ENCODE peak calls at places on chromosome 16, in six cellular contexts. One of them, this sample, is unnamed.

GRCh38 chr16:3488801-3489200 is 6.5 kb downstream of the C16orf90 start:
- DNase-seq in endothelial cell: no peak
- DNase-seq in IMR-90: no peak
- DNase-seq in RWPE1: no peak
- DNase-seq in ascending aorta: no peak
- DNase-seq in activated CD8-positive, alpha-beta T cell treated with anti-CD3 and anti-CD28 coated beads for 36 hours: no peak
- DNase-seq in this sample: no peak

GRCh38 chr16:59432934-59433333 is 698.8 kb upstream of the GOT2 start:
- DNase-seq in RWPE1: no peak
- DNase-seq in IMR-90: no peak
- DNase-seq in endothelial cell: no peak
- DNase-seq in ascending aorta: no peak
- DNase-seq in activated CD8-positive, alpha-beta T cell treated with anti-CD3 and anti-CD28 coated beads for 36 hours: no peak
- DNase-seq in this sample: no peak

GRCh38 chr16:87344165-87344930 is 27.2 kb upstream of the C16orf95 start:
- DNase-seq in activated CD8-positive, alpha-beta T cell treated with anti-CD3 and anti-CD28 coated beads for 36 hours: no peak
- DNase-seq in endothelial cell: no peak
- DNase-seq in ascending aorta: no peak
- DNase-seq in RWPE1: no peak
- DNase-seq in IMR-90: no peak
- DNase-seq in this sample: no peak

GRCh38 chr16:85473909-85474640 is 139.0 kb upstream of the GSE1 start:
- DNase-seq in activated CD8-positive, alpha-beta T cell treated with anti-CD3 and anti-CD28 coated beads for 36 hours: no peak
- DNase-seq in ascending aorta: no peak
- DNase-seq in IMR-90: no peak
- DNase-seq in endothelial cell: no peak
- DNase-seq in RWPE1: no peak
- DNase-seq in this sample: no peak

GRCh38 chr16:76787394-76787793 is 403.6 kb upstream of the MON1B start:
- DNase-seq in activated CD8-positive, alpha-beta T cell treated with anti-CD3 and anti-CD28 coated beads for 36 hours: no peak
- DNase-seq in ascending aorta: no peak
- DNase-seq in RWPE1: peak
- DNase-seq in endothelial cell: no peak
- DNase-seq in IMR-90: no peak
- DNase-seq in this sample: no peak

GRCh38 chr16:59878479-59878878 is 1144.4 kb upstream of the GOT2 start:
- DNase-seq in endothelial cell: no peak
- DNase-seq in ascending aorta: no peak
- DNase-seq in RWPE1: peak
- DNase-seq in IMR-90: peak
- DNase-seq in activated CD8-positive, alpha-beta T cell treated with anti-CD3 and anti-CD28 coated beads for 36 hours: no peak
- DNase-seq in this sample: no peak

GRCh38 chr16:5642470-5642869 is 544.9 kb upstream of the EEF2KMT start:
- DNase-seq in IMR-90: no peak
- DNase-seq in RWPE1: no peak
- DNase-seq in ascending aorta: no peak
- DNase-seq in activated CD8-positive, alpha-beta T cell treated with anti-CD3 and anti-CD28 coated beads for 36 hours: no peak
- DNase-seq in endothelial cell: no peak
- DNase-seq in this sample: no peak

GRCh38 chr16:14146445-14146844 is 75.3 kb downstream of the MRTFB start:
- DNase-seq in IMR-90: no peak
- DNase-seq in ascending aorta: no peak
- DNase-seq in activated CD8-positive, alpha-beta T cell treated with anti-CD3 and anti-CD28 coated beads for 36 hours: no peak
- DNase-seq in RWPE1: no peak
- DNase-seq in endothelial cell: no peak
- DNase-seq in this sample: no peak

GRCh38 chr16:66525396-66526180 is 24.3 kb downstream of the TK2 start:
- DNase-seq in activated CD8-positive, alpha-beta T cell treated with anti-CD3 and anti-CD28 coated beads for 36 hours: no peak
- DNase-seq in ascending aorta: no peak
- DNase-seq in endothelial cell: no peak
- DNase-seq in IMR-90: no peak
- DNase-seq in RWPE1: no peak
- DNase-seq in this sample: no peak

GRCh38 chr16:50982808-50983207 is 168.3 kb downstream of the SALL1 start:
- DNase-seq in endothelial cell: no peak
- DNase-seq in IMR-90: no peak
- DNase-seq in RWPE1: no peak
- DNase-seq in activated CD8-positive, alpha-beta T cell treated with anti-CD3 and anti-CD28 coated beads for 36 hours: no peak
- DNase-seq in ascending aorta: no peak
- DNase-seq in this sample: no peak

GRCh38 chr16:49463529-49463928 is 89.9 kb downstream of the C16orf78 start:
- DNase-seq in ascending aorta: peak
- DNase-seq in RWPE1: no peak
- DNase-seq in activated CD8-positive, alpha-beta T cell treated with anti-CD3 and anti-CD28 coated beads for 36 hours: peak
- DNase-seq in IMR-90: no peak
- DNase-seq in endothelial cell: no peak
- DNase-seq in this sample: no peak

GRCh38 chr16:53803451-53803850 is 99.5 kb downstream of the FTO start:
- DNase-seq in ascending aorta: no peak
- DNase-seq in IMR-90: no peak
- DNase-seq in activated CD8-positive, alpha-beta T cell treated with anti-CD3 and anti-CD28 coated beads for 36 hours: no peak
- DNase-seq in endothelial cell: no peak
- DNase-seq in RWPE1: no peak
- DNase-seq in this sample: no peak

GRCh38 chr16:24253192-24253591 is 2.9 kb upstream of the CACNG3 start:
- DNase-seq in IMR-90: peak
- DNase-seq in activated CD8-positive, alpha-beta T cell treated with anti-CD3 and anti-CD28 coated beads for 36 hours: peak
- DNase-seq in ascending aorta: no peak
- DNase-seq in RWPE1: peak
- DNase-seq in endothelial cell: peak
- DNase-seq in this sample: no peak

GRCh38 chr16:62478903-62479458 is 442.7 kb upstream of the CDH8 start:
- DNase-seq in ascending aorta: no peak
- DNase-seq in activated CD8-positive, alpha-beta T cell treated with anti-CD3 and anti-CD28 coated beads for 36 hours: no peak
- DNase-seq in RWPE1: no peak
- DNase-seq in IMR-90: no peak
- DNase-seq in endothelial cell: no peak
- DNase-seq in this sample: no peak

GRCh38 chr16:69089091-69089912 is 16.2 kb upstream of the HAS3 start:
- DNase-seq in endothelial cell: no peak
- DNase-seq in IMR-90: peak
- DNase-seq in RWPE1: no peak
- DNase-seq in activated CD8-positive, alpha-beta T cell treated with anti-CD3 and anti-CD28 coated beads for 36 hours: peak
- DNase-seq in ascending aorta: no peak
- DNase-seq in this sample: no peak

GRCh38 chr16:83574388-83574787 is 233.4 kb upstream of the HSBP1 start:
- DNase-seq in endothelial cell: no peak
- DNase-seq in RWPE1: peak
- DNase-seq in IMR-90: peak
- DNase-seq in activated CD8-positive, alpha-beta T cell treated with anti-CD3 and anti-CD28 coated beads for 36 hours: no peak
- DNase-seq in ascending aorta: no peak
- DNase-seq in this sample: no peak

GRCh38 chr16:1346422-1347285 is 5.0 kb downstream of the TSR3 start:
- DNase-seq in ascending aorta: no peak
- DNase-seq in IMR-90: no peak
- DNase-seq in endothelial cell: no peak
- DNase-seq in RWPE1: no peak
- DNase-seq in activated CD8-positive, alpha-beta T cell treated with anti-CD3 and anti-CD28 coated beads for 36 hours: no peak
- DNase-seq in this sample: no peak
- TF ChIP-seq CTCF in ascending aorta: no peak
- TF ChIP-seq CTCF in IMR-90: peak
- TF ChIP-seq CTCF in endothelial cell: no peak
- TF ChIP-seq CTCF in RWPE1: peak
- TF ChIP-seq CTCF in activated CD8-positive, alpha-beta T cell treated with anti-CD3 and anti-CD28 coated beads for 36 hours: no peak
- TF ChIP-seq CTCF in this sample: no peak

GRCh38 chr16:81996664-81997529 is 14.4 kb downstream of the SDR42E1 start:
- DNase-seq in ascending aorta: no peak
- DNase-seq in endothelial cell: no peak
- DNase-seq in RWPE1: peak
- DNase-seq in IMR-90: peak
- DNase-seq in activated CD8-positive, alpha-beta T cell treated with anti-CD3 and anti-CD28 coated beads for 36 hours: no peak
- DNase-seq in this sample: no peak

GRCh38 chr16:81997738-81998137 is 13.5 kb downstream of the SDR42E1 start:
- DNase-seq in ascending aorta: no peak
- DNase-seq in IMR-90: peak
- DNase-seq in endothelial cell: no peak
- DNase-seq in RWPE1: peak
- DNase-seq in activated CD8-positive, alpha-beta T cell treated with anti-CD3 and anti-CD28 coated beads for 36 hours: no peak
- DNase-seq in this sample: no peak

GRCh38 chr16:81995651-81996050 is 15.6 kb downstream of the SDR42E1 start:
- DNase-seq in activated CD8-positive, alpha-beta T cell treated with anti-CD3 and anti-CD28 coated beads for 36 hours: no peak
- DNase-seq in endothelial cell: no peak
- DNase-seq in IMR-90: peak
- DNase-seq in RWPE1: no peak
- DNase-seq in ascending aorta: no peak
- DNase-seq in this sample: no peak

DNA sequence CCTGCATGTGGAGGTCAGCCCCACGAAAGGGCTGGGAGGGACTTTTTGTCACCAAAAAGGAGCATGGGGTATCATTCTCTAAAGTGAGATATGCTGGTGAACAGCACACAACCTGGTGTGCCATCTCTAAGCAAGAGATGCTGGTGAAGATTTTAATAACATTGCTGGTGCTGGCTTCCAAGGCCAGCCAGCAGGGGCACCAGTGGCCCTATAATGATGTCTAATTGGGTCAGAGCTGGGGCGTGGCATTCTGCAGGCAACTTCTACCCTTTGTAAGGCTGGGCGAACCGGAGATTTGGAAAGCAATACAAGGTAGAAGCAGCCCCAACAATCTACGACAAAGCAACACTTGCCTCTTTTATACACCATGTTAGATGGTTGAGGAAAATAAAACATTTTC is 16.8 kb downstream of the SDR42E1 start:
- DNase-seq in IMR-90: no peak
- DNase-seq in RWPE1: no peak
- DNase-seq in activated CD8-positive, alpha-beta T cell treated with anti-CD3 and anti-CD28 coated beads for 36 hours: peak
- DNase-seq in ascending aorta: no peak
- DNase-seq in endothelial cell: no peak
- DNase-seq in this sample: no peak
- TF ChIP-seq CTCF in IMR-90: no peak
- TF ChIP-seq CTCF in RWPE1: no peak
- TF ChIP-seq CTCF in activated CD8-positive, alpha-beta T cell treated with anti-CD3 and anti-CD28 coated beads for 36 hours: peak
- TF ChIP-seq CTCF in ascending aorta: no peak
- TF ChIP-seq CTCF in endothelial cell: peak
- TF ChIP-seq CTCF in this sample: no peak

DNA sequence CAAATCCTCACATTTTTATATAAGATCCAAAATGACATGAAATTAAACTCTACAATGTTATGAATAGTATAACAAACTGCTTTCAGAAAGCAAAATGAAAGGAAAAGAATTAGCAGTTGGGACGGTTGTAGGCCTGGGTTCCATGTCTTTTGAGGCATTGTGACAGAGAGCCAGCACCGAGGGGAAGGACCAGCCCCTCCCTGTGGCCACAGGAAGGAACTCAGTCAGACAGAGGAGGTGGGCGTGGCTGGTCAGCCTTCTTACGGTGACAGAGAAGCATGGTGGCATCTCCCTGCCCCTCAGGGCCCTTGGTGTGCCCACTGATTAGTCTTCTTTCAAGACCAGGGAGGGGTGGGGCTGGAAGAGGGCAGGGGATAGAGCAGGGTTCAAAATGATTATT is 5.7 kb downstream of the ZNF319 start:
- DNase-seq in IMR-90: peak
- DNase-seq in endothelial cell: peak
- DNase-seq in ascending aorta: peak
- DNase-seq in RWPE1: no peak
- DNase-seq in activated CD8-positive, alpha-beta T cell treated with anti-CD3 and anti-CD28 coated beads for 36 hours: peak
- DNase-seq in this sample: no peak
- TF ChIP-seq CTCF in IMR-90: peak
- TF ChIP-seq CTCF in endothelial cell: no peak
- TF ChIP-seq CTCF in ascending aorta: no peak
- TF ChIP-seq CTCF in RWPE1: no peak
- TF ChIP-seq CTCF in activated CD8-positive, alpha-beta T cell treated with anti-CD3 and anti-CD28 coated beads for 36 hours: no peak
- TF ChIP-seq CTCF in this sample: no peak

GRCh38 chr16:78227855-78228254 is 128.4 kb downstream of the WWOX start:
- DNase-seq in ascending aorta: no peak
- DNase-seq in endothelial cell: no peak
- DNase-seq in IMR-90: no peak
- DNase-seq in activated CD8-positive, alpha-beta T cell treated with anti-CD3 and anti-CD28 coated beads for 36 hours: no peak
- DNase-seq in RWPE1: no peak
- DNase-seq in this sample: no peak
- TF ChIP-seq CTCF in ascending aorta: no peak
- TF ChIP-seq CTCF in endothelial cell: no peak
- TF ChIP-seq CTCF in IMR-90: peak
- TF ChIP-seq CTCF in activated CD8-positive, alpha-beta T cell treated with anti-CD3 and anti-CD28 coated beads for 36 hours: no peak
- TF ChIP-seq CTCF in RWPE1: no peak
- TF ChIP-seq CTCF in this sample: no peak

GRCh38 chr16:30447512-30448226 is 2.0 kb upstream of the SEPHS2 start:
- DNase-seq in activated CD8-positive, alpha-beta T cell treated with anti-CD3 and anti-CD28 coated beads for 36 hours: no peak
- DNase-seq in RWPE1: no peak
- DNase-seq in endothelial cell: no peak
- DNase-seq in ascending aorta: no peak
- DNase-seq in IMR-90: no peak
- DNase-seq in this sample: no peak

GRCh38 chr16:30445149-30445407 is 596 bp downstream of the SEPHS2 start:
- DNase-seq in endothelial cell: no peak
- DNase-seq in IMR-90: no peak
- DNase-seq in RWPE1: no peak
- DNase-seq in ascending aorta: no peak
- DNase-seq in activated CD8-positive, alpha-beta T cell treated with anti-CD3 and anti-CD28 coated beads for 36 hours: no peak
- DNase-seq in this sample: no peak

GRCh38 chr16:30444231-30445148 is 1.2 kb downstream of the SEPHS2 start:
- DNase-seq in RWPE1: no peak
- DNase-seq in ascending aorta: no peak
- DNase-seq in endothelial cell: no peak
- DNase-seq in IMR-90: no peak
- DNase-seq in activated CD8-positive, alpha-beta T cell treated with anti-CD3 and anti-CD28 coated beads for 36 hours: no peak
- DNase-seq in this sample: no peak

GRCh38 chr16:30446203-30446595 is 525 bp upstream of the SEPHS2 start:
- DNase-seq in endothelial cell: no peak
- DNase-seq in IMR-90: no peak
- DNase-seq in activated CD8-positive, alpha-beta T cell treated with anti-CD3 and anti-CD28 coated beads for 36 hours: no peak
- DNase-seq in ascending aorta: no peak
- DNase-seq in RWPE1: no peak
- DNase-seq in this sample: no peak

DNA sequence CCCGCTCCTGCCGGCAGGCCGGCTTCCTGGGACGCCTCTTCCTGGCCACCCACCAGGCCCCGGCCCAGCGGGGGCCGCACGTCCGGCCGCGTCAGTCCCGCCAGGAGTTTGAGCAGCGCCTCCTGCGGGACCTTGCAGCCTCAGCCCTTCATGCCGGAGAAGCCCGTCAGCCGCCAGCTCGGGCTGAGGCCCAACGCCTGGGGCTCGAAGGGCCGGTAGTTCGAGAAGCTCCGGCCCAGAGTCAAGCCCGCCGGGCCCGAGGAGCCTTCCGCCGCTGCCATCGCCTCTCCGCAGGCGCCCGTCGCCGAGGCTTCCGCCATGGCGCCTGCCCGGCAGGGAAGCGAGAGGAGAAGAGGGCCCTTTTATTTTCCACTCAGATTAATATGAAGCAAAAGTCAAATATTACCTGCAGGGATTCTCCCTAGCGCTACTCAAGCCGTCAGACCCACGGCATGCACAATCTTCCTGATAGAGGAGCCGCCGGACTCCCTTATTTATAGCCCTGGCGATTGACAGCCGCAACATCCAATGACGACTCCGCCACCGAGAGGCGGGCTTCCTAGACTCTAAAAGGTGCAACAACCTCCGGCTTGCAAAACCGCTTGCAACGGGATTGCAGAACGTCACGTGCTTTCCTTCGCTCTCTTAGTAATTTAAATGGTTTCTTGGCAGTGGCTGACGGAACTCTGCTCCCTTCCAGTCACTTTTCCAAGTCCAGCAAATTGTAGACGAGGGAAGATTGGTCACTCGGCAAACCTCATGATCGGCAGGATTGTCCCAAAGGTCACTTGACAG is at the start of gene SEPHS2:
- DNase-seq in endothelial cell: peak
- DNase-seq in RWPE1: peak
- DNase-seq in IMR-90: peak
- DNase-seq in ascending aorta: peak
- DNase-seq in activated CD8-positive, alpha-beta T cell treated with anti-CD3 and anti-CD28 coated beads for 36 hours: peak
- DNase-seq in this sample: peak
- TF ChIP-seq CTCF in endothelial cell: peak
- TF ChIP-seq CTCF in RWPE1: peak
- TF ChIP-seq CTCF in IMR-90: peak
- TF ChIP-seq CTCF in ascending aorta: peak
- TF ChIP-seq CTCF in activated CD8-positive, alpha-beta T cell treated with anti-CD3 and anti-CD28 coated beads for 36 hours: peak
- TF ChIP-seq CTCF in this sample: no peak